ENCODE peak calls at places on chromosomes 1 and 21, in seven cellular contexts. T is mucosa of gallbladder; W is stimulated activated CD4-positive, alpha-beta T cell treated with anti-CD3 and anti-CD28 coated beads, Interleukin-2, amount 100 ng/mL, for 24 hours; Q is amniotic stem cell; G is osteocyte; H is anterior cingulate cortex; B is activated CD8-positive, alpha-beta memory T cell treated with anti-CD3 and anti-CD28 coated beads for 4 hours. I is an unnamed sample.

GRCh38 chr1:65309317-65310077 is at the start of gene DNAJC6:
- DNase-seq in T (peak), W (peak), Q (peak), G (peak), H (peak), B (no peak), I (peak)

GRCh38 chr1:229895605-229896004 is 171.4 kb upstream of the GALNT2 start:
- DNase-seq in T (no peak), W (no peak), Q (no peak), G (no peak), H (no peak), B (no peak), I (no peak)

GRCh38 chr1:62725255-62725654 is 37.1 kb upstream of the DOCK7 start:
- DNase-seq in T (no peak), W (no peak), Q (peak), G (no peak), H (peak), B (no peak), I (no peak)

GRCh38 chr1:228238007-228238406 is 30.2 kb downstream of the OBSCN start:
- DNase-seq in T (no peak), W (no peak), Q (no peak), G (no peak), H (no peak), B (no peak), I (no peak)

GRCh38 chr1:102742426-102742825 is 365.9 kb downstream of the COL11A1 start:
- DNase-seq in T (no peak), W (no peak), Q (no peak), G (no peak), H (no peak), B (no peak), I (no peak)

GRCh38 chr1:52204696-52205095 is 62.8 kb downstream of the ZFYVE9 start:
- DNase-seq in T (no peak), W (no peak), Q (no peak), G (no peak), H (no peak), B (no peak), I (no peak)

GRCh38 chr21:35063428-35064172 is 14.5 kb upstream of the RUNX1 start:
- DNase-seq in T (peak), W (no peak), Q (no peak), G (no peak), H (no peak), B (no peak), I (no peak)

GRCh38 chr1:152110365-152110859 is 4.8 kb downstream of the TCHH start:
- DNase-seq in T (peak), W (peak), Q (no peak), G (peak), H (peak), B (no peak), I (no peak)

GRCh38 chr1:111621050-111621449 is 1.5 kb downstream of the RAP1A start:
- DNase-seq in T (no peak), W (no peak), Q (no peak), G (no peak), H (no peak), B (no peak), I (no peak)

GRCh38 chr1:193846881-193847280 is 660.5 kb upstream of the B3GALT2 start:
- DNase-seq in T (no peak), W (no peak), Q (no peak), G (no peak), H (no peak), B (no peak), I (no peak)

GRCh38 chr1:14913475-14914155 is 239.9 kb upstream of the TMEM51 start:
- DNase-seq in T (no peak), W (no peak), Q (no peak), G (no peak), H (no peak), B (no peak), I (no peak)

GRCh38 chr1:44949286-44949685 is 37.1 kb downstream of the EIF2B3 start:
- DNase-seq in T (no peak), W (no peak), Q (no peak), G (no peak), H (no peak), B (no peak), I (no peak)

GRCh38 chr1:13725714-13726175 is 25.8 kb downstream of the PRDM2 start:
- DNase-seq in T (peak), W (peak), Q (peak), G (no peak), H (no peak), B (no peak), I (peak)

GRCh38 chr1:186139706-186140105 is 235.3 kb downstream of the TPR start:
- DNase-seq in T (no peak), W (no peak), Q (peak), G (no peak), H (no peak), B (no peak), I (no peak)

GRCh38 chr1:222653178-222653827 is 35.4 kb downstream of the MIA3 start:
- DNase-seq in T (no peak), W (no peak), Q (no peak), G (no peak), H (no peak), B (no peak), I (no peak)

GRCh38 chr1:104636581-104636980 is 886.9 kb downstream of the AMY1C start:
- DNase-seq in T (no peak), W (no peak), Q (no peak), G (no peak), H (no peak), B (no peak), I (no peak)

GRCh38 chr21:29938968-29939858 is 583 bp downstream of the GRIK1 start:
- DNase-seq in T (no peak), W (no peak), Q (no peak), G (no peak), H (peak), B (no peak), I (no peak)

GRCh38 chr1:42941640-42942330 is 16.9 kb downstream of the SLC2A1 start:
- DNase-seq in T (peak), W (peak), Q (peak), G (peak), H (peak), B (no peak), I (peak)

GRCh38 chr1:58670200-58670599 is 29.7 kb downstream of the MYSM1 start:
- DNase-seq in T (no peak), W (no peak), Q (no peak), G (no peak), H (no peak), B (no peak), I (no peak)

GRCh38 chr21:37849703-37850102 is 66.6 kb downstream of the KCNJ6 start:
- DNase-seq in T (no peak), W (no peak), Q (no peak), G (no peak), H (no peak), B (no peak), I (no peak)

GRCh38 chr1:205791568-205792180 is 16.4 kb upstream of the RAB29 start:
- DNase-seq in T (peak), W (peak), Q (peak), G (no peak), H (peak), B (no peak), I (peak)

GRCh38 chr1:232589809-232590741 is 39.9 kb downstream of the SIPA1L2 start:
- DNase-seq in T (no peak), W (no peak), Q (no peak), G (no peak), H (no peak), B (no peak), I (no peak)

GRCh38 chr1:89516055-89516454 is 8.6 kb upstream of the LRRC8B start:
- DNase-seq in T (no peak), W (no peak), Q (no peak), G (no peak), H (no peak), B (no peak), I (no peak)

GRCh38 chr1:9413143-9413876 is 120.6 kb downstream of the SPSB1 start:
- DNase-seq in T (peak), W (peak), Q (peak), G (no peak), H (no peak), B (peak), I (no peak)

GRCh38 chr1:217053666-217054065 is 330.4 kb upstream of the ESRRG start:
- DNase-seq in T (no peak), W (no peak), Q (no peak), G (no peak), H (no peak), B (no peak), I (no peak)

GRCh38 chr1:82398357-82398756 is 597.6 kb downstream of the ADGRL2 start:
- DNase-seq in T (no peak), W (no peak), Q (no peak), G (no peak), H (no peak), B (no peak), I (no peak)

GRCh38 chr1:89897347-89898133 is 76.7 kb downstream of the LRRC8D start:
- DNase-seq in T (no peak), W (no peak), Q (no peak), G (no peak), H (no peak), B (no peak), I (no peak)

GRCh38 chr1:6082430-6082971 is 36.8 kb downstream of the KCNAB2 start:
- DNase-seq in T (no peak), W (no peak), Q (no peak), G (no peak), H (no peak), B (no peak), I (no peak)

GRCh38 chr1:238783633-238784032 is 602.7 kb upstream of the CHRM3 start:
- DNase-seq in T (no peak), W (no peak), Q (no peak), G (no peak), H (no peak), B (no peak), I (no peak)